ENCODE peak calls at places on chromosomes 4 and X, in six cellular contexts. Q, S, T, I, L and V are unnamed samples. For H3K4me1, the result is how much of the 10 kb centered on the place peaks cover.

GRCh38 chrX:27444093-27444908 is 18.8 kb downstream of the PPP4R3C start:
- DNase-seq in Q (no peak), S (no peak), T (no peak), I (no peak), L (no peak), V (no peak)

GRCh38 chr4:14301993-14302392 is 674.5 kb upstream of the BOD1L1 start:
- DNase-seq in Q (no peak), S (no peak), T (no peak), I (no peak), L (no peak), V (no peak)

GRCh38 chr4:156052116-156052515 is 98.5 kb upstream of the CTSO start:
- DNase-seq in Q (no peak), S (no peak), T (no peak), I (no peak), L (no peak), V (no peak)

GRCh38 chrX:133482345-133483041 is 67.2 kb upstream of the GPC4 start:
- DNase-seq in Q (no peak), S (peak), T (no peak), I (no peak), L (no peak), V (no peak)

GRCh38 chrX:100928660-100929613 is at the start of gene XKRX:
- DNase-seq in Q (no peak), S (peak), T (peak), I (peak), L (peak), V (no peak)

GRCh38 chr4:30610361-30610760 is 109.8 kb upstream of the PCDH7 start:
- DNase-seq in Q (no peak), S (no peak), T (no peak), I (no peak), L (no peak), V (no peak)

GRCh38 chrX:70754169-70754843 is 154.2 kb downstream of the TEX11 start:
- DNase-seq in Q (no peak), S (no peak), T (no peak), I (no peak), L (no peak), V (no peak)

GRCh38 chr4:8399298-8399697 is 41.2 kb downstream of the ACOX3 start:
- DNase-seq in Q (no peak), S (no peak), T (no peak), I (no peak), L (peak), V (no peak)

GRCh38 chr4:850323-850945 is 24.5 kb upstream of the CPLX1 start:
- DNase-seq in Q (no peak), S (no peak), T (no peak), I (no peak), L (peak), V (no peak)

GRCh38 chr4:74455361-74456055 is 10.6 kb downstream of the AREG start:
- DNase-seq in Q (no peak), S (no peak), T (no peak), I (no peak), L (no peak), V (no peak)

GRCh38 chrX:65667503-65668355 is at the start of gene MSN:
- DNase-seq in Q (no peak), S (peak), T (no peak), I (peak), L (peak), V (no peak)

GRCh38 chr4:37533286-37534033 is 152.7 kb downstream of the RELL1 start:
- DNase-seq in Q (no peak), S (no peak), T (no peak), I (no peak), L (no peak), V (no peak)

GRCh38 chr4:156538210-156538609 is 433.4 kb downstream of the PDGFC start:
- DNase-seq in Q (no peak), S (no peak), T (no peak), I (no peak), L (no peak), V (no peak)

GRCh38 chr4:155667538-155668511 is 1.2 kb downstream of the GUCY1A1 start:
- DNase-seq in Q (no peak), S (peak), T (no peak), I (no peak), L (peak), V (no peak)

GRCh38 chrX:68749426-68749825 is 79.4 kb upstream of the EFNB1 start:
- DNase-seq in Q (no peak), S (no peak), T (no peak), I (no peak), L (no peak), V (no peak)

GRCh38 chr4:7323872-7324650 is 110.7 kb downstream of the PSAPL1 start:
- DNase-seq in Q (no peak), S (no peak), T (peak), I (no peak), L (peak), V (no peak)

GRCh38 chr4:94036964-94037363 is 170.7 kb upstream of the SMARCAD1 start:
- DNase-seq in Q (no peak), S (peak), T (no peak), I (no peak), L (no peak), V (no peak)

DNA sequence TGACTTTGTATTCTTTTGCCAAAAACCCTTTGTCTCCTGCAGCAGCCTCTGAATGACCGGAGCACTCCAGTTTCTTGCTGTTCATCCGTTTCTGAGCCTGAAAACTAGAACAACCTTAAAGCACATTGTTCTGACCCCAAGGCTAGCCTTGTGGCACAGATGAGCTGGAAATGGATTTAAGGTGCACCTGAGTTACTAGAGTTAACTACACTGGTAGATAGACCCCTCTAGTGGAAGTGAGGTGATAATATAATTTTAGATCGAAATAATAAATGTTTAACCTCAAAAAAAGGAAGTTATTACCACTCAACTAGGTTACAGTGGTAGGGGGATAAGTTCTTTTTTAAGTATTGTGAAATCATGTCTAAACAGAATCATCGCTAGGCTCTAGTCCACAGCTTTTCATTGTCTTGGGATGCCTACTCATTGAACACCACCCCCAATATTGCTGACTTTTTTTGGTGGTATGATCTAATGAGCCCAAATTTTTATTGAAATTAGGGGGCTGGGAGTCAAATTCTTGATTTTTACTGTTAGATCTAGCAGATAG is 2.7 kb downstream of the PLS3 start:
- DNase-seq in Q (no peak), S (peak), T (no peak), I (no peak), L (no peak), V (no peak)
- H3K4me3 ChIP-seq in Q (peak), S (peak), T (no peak), I (no peak), L (no peak), V (peak)

GRCh38 chr4:54089875-54090274 is 10.1 kb upstream of the GSX2 start:
- DNase-seq in Q (no peak), S (no peak), T (no peak), I (no peak), L (no peak), V (no peak)
- H3K4me1 ChIP-seq in Q (under half), S (under half), T (under half), I (under half), L (under half), V (under half)

GRCh38 chrX:16804923-16805464 is 18.7 kb downstream of the TXLNG start:
- DNase-seq in Q (no peak), S (no peak), T (no peak), I (no peak), L (no peak), V (no peak)

GRCh38 chrX:16807548-16807947 is 21.3 kb downstream of the TXLNG start:
- DNase-seq in Q (no peak), S (peak), T (no peak), I (no peak), L (no peak), V (no peak)

DNA sequence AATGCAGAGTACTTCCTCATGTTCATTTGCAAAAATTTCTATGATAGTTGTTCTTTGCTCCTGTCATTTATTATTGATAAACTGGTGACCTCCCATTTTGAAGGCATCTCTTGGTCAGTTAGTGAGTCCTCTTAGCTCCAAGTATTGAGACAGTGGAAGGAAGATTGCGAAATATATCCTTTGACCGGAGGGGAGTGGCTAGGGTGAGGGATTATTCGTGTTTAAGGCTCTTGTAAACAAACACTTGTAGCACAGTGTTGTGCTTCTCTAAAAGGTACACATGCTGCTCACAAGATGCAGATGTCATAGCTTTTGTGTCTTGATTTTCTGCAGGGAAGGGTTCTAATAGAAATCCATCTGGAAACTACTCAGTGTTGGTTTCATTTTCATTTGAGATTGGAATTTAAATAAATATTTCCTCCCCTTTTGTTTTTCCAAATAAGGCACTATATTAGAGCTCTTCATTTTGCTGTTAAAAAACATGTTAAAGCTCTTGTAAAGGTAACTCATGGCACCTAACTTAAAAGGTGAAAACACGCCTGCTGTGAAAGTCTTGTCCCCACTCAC is 21.8 kb downstream of the TXLNG start:
- DNase-seq in Q (no peak), S (peak), T (no peak), I (no peak), L (no peak), V (no peak)
- H3K4me3 ChIP-seq in Q (peak), S (peak), T (no peak), I (no peak), L (peak), V (peak)

GRCh38 chr4:81607947-81608346 is 136.2 kb upstream of the RASGEF1B start:
- DNase-seq in Q (no peak), S (peak), T (no peak), I (no peak), L (no peak), V (no peak)
- H3K4me1 ChIP-seq in Q (under half), S (under half), T (under half), I (under half), L (under half), V (under half)

GRCh38 chrX:144798972-144799371 is 448.3 kb upstream of the SPANXN1 start:
- DNase-seq in Q (no peak), S (no peak), T (no peak), I (no peak), L (no peak), V (no peak)
- H3K4me3 ChIP-seq in Q (no peak), S (no peak), T (no peak), I (no peak), L (no peak), V (no peak)

GRCh38 chr4:2837904-2838496 is 5.6 kb upstream of the ADD1 start:
- DNase-seq in Q (no peak), S (peak), T (no peak), I (peak), L (no peak), V (peak)
- H3K4me1 ChIP-seq in Q (under half), S (under half), T (under half), I (half or more), L (under half), V (under half)